ENCODE peak calls at places on chromosomes 1 and 21, in six cellular contexts. M is NCI-H460; C is H7; Y is SJSA1; G is CD8-positive, alpha-beta T cell; P is GM23248. I is an unnamed sample.

GRCh38 chr1:67460648-67461500 is 30.7 kb upstream of the SERBP1 start:
- DNase-seq in M (no peak), Y (no peak), G (no peak), C (no peak), P (peak), I (no peak)

GRCh38 chr1:59967141-59967697 is 40.6 kb upstream of the CYP2J2 start:
- DNase-seq in Y (peak), P (peak), C (no peak), M (no peak), G (no peak), I (no peak)

GRCh38 chr1:209883341-209883971 is 54.6 kb upstream of the SYT14 start:
- DNase-seq in P (peak), G (no peak), M (no peak), C (no peak), Y (peak), I (no peak)

GRCh38 chr21:43794857-43795256 is 5.5 kb downstream of the RRP1 start:
- DNase-seq in Y (no peak), G (no peak), P (no peak), M (no peak), C (peak), I (no peak)

GRCh38 chr21:38343691-38344090 is 86.9 kb downstream of the KCNJ15 start:
- DNase-seq in C (no peak), P (peak), M (no peak), Y (no peak), G (no peak), I (no peak)

GRCh38 chr1:66684353-66684752 is 67.9 kb upstream of the DYNLT5 start:
- DNase-seq in C (no peak), Y (no peak), G (no peak), M (no peak), P (no peak), I (no peak)

GRCh38 chr1:31855038-31855845 is 39.4 kb upstream of the SPOCD1 start:
- DNase-seq in C (no peak), G (no peak), M (no peak), Y (peak), P (peak), I (no peak)

GRCh38 chr1:94463056-94463764 is 45.0 kb downstream of the ABCD3 start:
- DNase-seq in G (no peak), C (no peak), Y (no peak), M (no peak), P (no peak), I (no peak)

GRCh38 chr1:94180650-94181049 is 56.7 kb downstream of the ARHGAP29 start:
- DNase-seq in C (no peak), M (no peak), Y (no peak), P (peak), G (no peak), I (no peak)

GRCh38 chr1:230708631-230709580 is 5.0 kb downstream of the AGT start:
- DNase-seq in G (no peak), Y (no peak), C (no peak), P (peak), M (no peak), I (no peak)

GRCh38 chr1:171350579-171350978 is 36.6 kb downstream of the FMO4 start:
- DNase-seq in G (no peak), C (no peak), M (no peak), P (no peak), Y (no peak), I (no peak)

GRCh38 chr21:45255381-45256020 is 32.2 kb downstream of the POFUT2 start:
- DNase-seq in P (no peak), C (peak), M (no peak), Y (no peak), G (peak), I (no peak)

GRCh38 chr1:11907275-11908138 is 18.7 kb downstream of the KIAA2013 start:
- DNase-seq in P (peak), G (peak), C (peak), Y (peak), M (peak), I (peak)

GRCh38 chr1:47901001-47901575 is 96.1 kb downstream of the TRABD2B start:
- DNase-seq in Y (no peak), P (no peak), C (no peak), G (no peak), M (no peak), I (no peak)

GRCh38 chr1:172906778-172907592 is 143.8 kb downstream of the TNFSF18 start:
- DNase-seq in G (peak), Y (peak), P (peak), C (no peak), M (peak), I (peak)

GRCh38 chr1:115679141-115679611 is 37.4 kb downstream of the VANGL1 start:
- DNase-seq in G (no peak), Y (no peak), P (peak), M (no peak), C (no peak), I (no peak)

GRCh38 chr1:183432548-183432875 is 14.3 kb upstream of the NMNAT2 start:
- DNase-seq in P (peak), G (no peak), M (no peak), C (no peak), Y (no peak), I (no peak)

GRCh38 chr1:206658264-206658980 is 23.1 kb downstream of the DYRK3 start:
- DNase-seq in Y (peak), P (peak), C (peak), G (peak), M (no peak), I (no peak)

GRCh38 chr1:242723044-242723742 is 198.7 kb upstream of the PLD5 start:
- DNase-seq in C (no peak), M (no peak), P (no peak), G (no peak), Y (no peak), I (no peak)

GRCh38 chr1:25732821-25733220 is 67.2 kb upstream of the SELENON start:
- DNase-seq in P (no peak), C (peak), Y (no peak), M (no peak), G (no peak), I (no peak)

I was measured in pulmonary artery endothelial cell.